ENCODE peak calls at places on chromosome 2, in ten cellular contexts. E is ovary, J is uterus, P is H1, G is heart left ventricle, R is A549, U is testis, H is IMR-90, F is endothelial cell of umbilical vein, A is prostate gland. I is an unnamed sample.

GRCh38 chr2:85485815-85486214 is 53.2 kb upstream of the MAT2A start:
- DNase-seq in J (no peak), F (no peak), A (no peak), R (no peak), E (no peak), U (no peak), H (no peak), P (no peak), G (no peak), I (no peak)

GRCh38 chr2:8371653-8372052 is 310.2 kb upstream of the ID2 start:
- DNase-seq in A (no peak), R (no peak), J (no peak), E (no peak), H (no peak), F (no peak), U (no peak), G (no peak), P (no peak), I (no peak)

GRCh38 chr2:43139501-43139900 is 86.9 kb downstream of the ZFP36L2 start:
- DNase-seq in H (no peak), E (no peak), G (peak; percentile 20), R (no peak), J (no peak), P (no peak), F (no peak), A (no peak), U (no peak), I (no peak)

GRCh38 chr2:239154971-239155805 is 245.6 kb downstream of the HDAC4 start:
- DNase-seq in U (peak; percentile 56), H (no peak), P (no peak), F (no peak), R (no peak), G (peak; percentile 20), E (peak; percentile 21), J (peak; percentile 22), A (no peak), I (no peak)

GRCh38 chr2:200130762-200131166 is 175.4 kb downstream of the MAIP1 start:
- DNase-seq in J (no peak), A (no peak), U (no peak), H (peak; percentile 36), R (no peak), F (no peak), E (no peak), G (peak; percentile 29), P (no peak), I (no peak)

GRCh38 chr2:180734382-180734781 is 246.0 kb upstream of the UBE2E3 start:
- DNase-seq in G (no peak), J (no peak), H (no peak), P (no peak), E (no peak), U (no peak), R (no peak), A (no peak), F (no peak), I (no peak)

GRCh38 chr2:55590810-55591440 is 26.5 kb downstream of the PPP4R3B start:
- DNase-seq in F (no peak), R (peak; percentile 24), E (no peak), H (peak; percentile 60), G (no peak), P (no peak), J (no peak), A (no peak), U (no peak), I (no peak)

GRCh38 chr2:112001942-112002341 is 53.1 kb upstream of the TMEM87B start:
- DNase-seq in H (no peak), R (no peak), E (no peak), J (no peak), G (no peak), F (no peak), U (no peak), A (no peak), P (no peak), I (no peak)

GRCh38 chr2:233005096-233005495 is 8.0 kb downstream of the NGEF start:
- DNase-seq in F (no peak), R (no peak), P (no peak), G (no peak), A (no peak), U (peak; percentile 6), J (no peak), E (no peak), H (no peak), I (no peak)

GRCh38 chr2:11133238-11133935 is 21.9 kb upstream of the SLC66A3 start:
- DNase-seq in A (no peak), G (no peak), P (no peak), H (no peak), U (no peak), J (no peak), E (no peak), F (no peak), R (no peak), I (no peak)

GRCh38 chr2:239630618-239631286 is 229.9 kb upstream of the HDAC4 start:
- DNase-seq in P (no peak), R (peak; percentile 74), F (no peak), H (peak; percentile 42), A (peak; percentile 40), U (no peak), J (peak; percentile 69), G (no peak), E (no peak), I (no peak)

GRCh38 chr2:134917219-134917957 is 1.2 kb upstream of the CCNT2 start:
- DNase-seq in R (no peak), E (peak; percentile 35), F (no peak), H (no peak), A (no peak), U (peak; percentile 33), J (peak; percentile 24), P (no peak), G (peak; percentile 32), I (no peak)

GRCh38 chr2:96535331-96535730 is 1.2 kb upstream of the ARID5A start:
- DNase-seq in U (no peak), G (no peak), R (no peak), H (no peak), J (no peak), P (no peak), A (no peak), E (no peak), F (no peak), I (no peak)

GRCh38 chr2:96536445-96537065 is at the start of gene ARID5A:
- DNase-seq in P (peak; percentile 89), R (peak; percentile 90), F (peak; percentile 88), E (peak; percentile 96), A (peak; percentile 93), U (peak; percentile 97), J (peak; percentile 96), G (peak; percentile 96), H (peak; percentile 85), I (peak; percentile 86)

GRCh38 chr2:96537734-96538486 is 1.4 kb downstream of the ARID5A start:
- DNase-seq in G (no peak), F (peak; percentile 23), A (no peak), E (no peak), H (no peak), U (no peak), J (peak; percentile 52), R (no peak), P (no peak), I (no peak)

GRCh38 chr2:96538487-96539214 is 2.1 kb downstream of the ARID5A start:
- DNase-seq in E (no peak), U (peak; percentile 84), G (peak; percentile 81), F (peak; percentile 88), R (no peak), H (no peak), A (peak; percentile 67), J (peak; percentile 80), P (peak; percentile 88), I (no peak)

GRCh38 chr2:96537066-96537733 is 648 bp downstream of the ARID5A start:
- DNase-seq in U (peak; percentile 66), A (peak; percentile 44), J (peak; percentile 64), G (peak; percentile 78), E (no peak), P (no peak), F (peak; percentile 64), H (peak; percentile 38), R (no peak), I (peak; percentile 51)
- TF ChIP-seq POLR2A in U (no peak), A (no peak), J (no peak), G (no peak), E (no peak), P (no peak), F (no peak), H (no peak), R (no peak), I (no peak)

DNA sequence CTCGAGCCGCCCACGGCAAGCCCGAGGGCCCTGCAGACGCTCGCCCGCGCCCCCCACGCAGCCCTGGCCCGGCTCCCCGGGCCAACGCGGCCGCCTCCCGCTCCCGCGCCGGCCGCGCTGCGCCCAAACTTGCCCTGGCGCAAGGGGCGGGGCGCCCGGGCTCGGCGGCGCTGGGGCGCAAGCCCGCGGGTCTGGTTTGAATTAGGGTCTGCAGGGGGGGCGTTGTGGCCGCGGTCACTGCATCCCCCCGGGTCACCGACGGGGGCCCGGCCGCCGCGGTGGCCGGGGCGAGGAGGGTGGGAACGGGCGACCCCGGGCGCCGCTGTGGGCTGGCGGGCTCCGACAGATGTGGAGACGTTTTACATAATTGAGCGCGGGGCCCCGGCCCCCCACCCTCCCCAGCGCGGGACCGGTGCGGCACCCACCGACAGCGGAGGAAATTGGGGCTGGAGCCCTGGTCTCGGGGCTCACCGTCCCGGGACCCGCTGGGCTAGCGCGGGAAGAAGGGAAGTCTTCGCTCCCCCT is 677 bp downstream of the SDC1 start:
- DNase-seq in J (no peak), E (no peak), P (peak; percentile 69), G (no peak), F (no peak), R (no peak), A (no peak), U (no peak), H (no peak), I (peak; percentile 14)
- TF ChIP-seq POLR2A in J (no peak), E (no peak), P (no peak), G (no peak), F (no peak), R (no peak), A (no peak), U (no peak), H (no peak), I (no peak)

GRCh38 chr2:231612199-231613053 is 19.8 kb downstream of the TEX44 start:
- DNase-seq in P (peak; percentile 95), E (peak; percentile 93), R (peak; percentile 95), J (peak; percentile 96), A (peak; percentile 92), F (peak; percentile 95), G (peak; percentile 92), U (peak; percentile 92), H (peak; percentile 96), I (peak; percentile 93)
- TF ChIP-seq POLR2A in P (peak; percentile 64), E (no peak), R (no peak), J (peak; percentile 34), A (no peak), F (no peak), G (no peak), U (no peak), H (peak; percentile 67), I (no peak)

GRCh38 chr2:96874099-96874831 is 4.4 kb upstream of the SEMA4C start:
- DNase-seq in E (no peak), J (no peak), P (no peak), U (no peak), H (no peak), F (no peak), A (no peak), R (no peak), G (no peak), I (no peak)
- TF ChIP-seq POLR2A in E (no peak), J (no peak), P (no peak), U (no peak), H (no peak), F (no peak), A (no peak), R (no peak), G (no peak), I (no peak)

I was measured in erythroblast.